ENCODE peak calls at places on chromosomes 12 and 14, in ten cellular contexts. M is GM12891; C is ovary; E is cerebellar cortex; B is heart right ventricle; I is GM23338; N is stimulated activated CD8-positive, alpha-beta memory T cell treated with anti-CD3 and anti-CD28 coated beads, Interleukin-7, amount 100 ng/mL, for 4 hours; R is NCI-H2081; F is hypothalamus; U is naive thymus-derived CD4-positive, alpha-beta T cell. O is an unnamed sample.

GRCh38 chr14:67313153-67313552 is 46.5 kb downstream of the ATP6V1D start:
- DNase-seq in F (no peak), I (no peak), B (no peak), M (no peak), R (no peak), U (no peak), E (no peak), C (no peak), N (no peak), O (peak)

GRCh38 chr12:69987453-69988102 is 162.6 kb downstream of the MYRFL start:
- DNase-seq in M (no peak), N (no peak), F (no peak), B (no peak), E (no peak), I (no peak), R (no peak), U (no peak), C (no peak), O (no peak)

GRCh38 chr12:89880695-89881350 is 172.2 kb upstream of the ATP2B1 start:
- DNase-seq in I (no peak), E (no peak), R (no peak), F (no peak), C (no peak), M (peak), N (peak), B (no peak), U (peak), O (no peak)

GRCh38 chr12:107109726-107110518 is 16.6 kb upstream of the CRY1 start:
- DNase-seq in I (no peak), E (no peak), F (no peak), U (no peak), N (no peak), B (no peak), M (no peak), C (no peak), R (no peak), O (no peak)

GRCh38 chr14:100187247-100187833 is 27.9 kb upstream of the DEGS2 start:
- DNase-seq in M (no peak), E (no peak), U (no peak), I (no peak), B (no peak), R (no peak), F (no peak), C (no peak), N (no peak), O (no peak)

GRCh38 chr12:105014603-105015002 is 28.5 kb downstream of the NOPCHAP1 start:
- DNase-seq in U (no peak), B (no peak), E (no peak), F (no peak), R (no peak), C (no peak), M (no peak), N (no peak), I (no peak), O (no peak)

GRCh38 chr14:36655963-36656768 is 5.5 kb upstream of the PAX9 start:
- DNase-seq in E (peak), C (no peak), B (no peak), I (peak), U (no peak), F (no peak), N (no peak), M (no peak), R (no peak), O (peak)

GRCh38 chr12:122503147-122503751 is 2.5 kb upstream of the ZCCHC8 start:
- DNase-seq in R (no peak), N (no peak), U (no peak), B (no peak), I (no peak), E (no peak), C (no peak), M (no peak), F (no peak), O (no peak)

GRCh38 chr12:50620050-50620974 is 115.5 kb downstream of the DIP2B start:
- DNase-seq in E (no peak), B (no peak), I (peak), F (no peak), R (no peak), U (no peak), M (no peak), C (no peak), N (no peak), O (no peak)

GRCh38 chr12:92503977-92504966 is 198.5 kb upstream of the PLEKHG7 start:
- DNase-seq in R (peak), C (peak), U (no peak), N (no peak), M (no peak), F (no peak), I (no peak), B (peak), E (peak), O (no peak)

GRCh38 chr14:51354846-51355245 is 114.8 kb downstream of the TMX1 start:
- DNase-seq in M (no peak), F (no peak), I (no peak), N (no peak), E (no peak), R (no peak), U (no peak), C (no peak), B (no peak), O (no peak)

GRCh38 chr14:49900973-49901372 is 8.1 kb downstream of the ARF6 start:
- DNase-seq in M (no peak), U (no peak), E (no peak), R (no peak), F (no peak), B (no peak), N (no peak), I (no peak), C (no peak), O (no peak)

GRCh38 chr12:5177731-5178130 is 134.1 kb downstream of the KCNA5 start:
- DNase-seq in E (no peak), U (no peak), N (no peak), I (no peak), B (no peak), F (no peak), R (no peak), M (no peak), C (no peak), O (no peak)

GRCh38 chr12:62715086-62715786 is 219.7 kb downstream of the PPM1H start:
- DNase-seq in N (no peak), C (peak), E (peak), M (no peak), R (no peak), U (no peak), B (no peak), F (no peak), I (no peak), O (no peak)

GRCh38 chr12:66188584-66189475 is at the start of gene IRAK3:
- DNase-seq in F (no peak), R (peak), C (peak), U (peak), N (no peak), I (peak), B (peak), M (peak), E (no peak), O (peak)

GRCh38 chr14:103169954-103170353 is 46.7 kb downstream of the TNFAIP2 start:
- DNase-seq in B (no peak), E (no peak), R (no peak), M (no peak), N (no peak), C (no peak), F (no peak), U (no peak), I (no peak), O (no peak)

GRCh38 chr12:104896146-104896545 is 61.9 kb downstream of the SLC41A2 start:
- DNase-seq in U (no peak), F (no peak), I (no peak), B (no peak), R (no peak), M (no peak), C (no peak), N (no peak), E (no peak), O (peak)

GRCh38 chr14:24312736-24313507 is 1.6 kb downstream of the LTB4R start:
- DNase-seq in B (no peak), U (peak), I (no peak), C (no peak), F (no peak), E (no peak), R (no peak), N (no peak), M (no peak), O (no peak)

GRCh38 chr12:13454991-13455696 is 258.6 kb downstream of the EMP1 start:
- DNase-seq in M (no peak), F (no peak), U (no peak), B (no peak), R (no peak), C (no peak), E (no peak), N (no peak), I (no peak), O (no peak)

GRCh38 chr14:67457782-67458181 is 30.7 kb downstream of the TMEM229B start:
- DNase-seq in U (no peak), N (no peak), I (peak), R (no peak), E (peak), C (no peak), F (no peak), M (no peak), B (peak), O (no peak)

GRCh38 chr12:69534389-69534822 is 50.9 kb upstream of the CCT2 start:
- DNase-seq in M (no peak), C (peak), E (peak), B (no peak), F (peak), N (no peak), U (no peak), R (peak), I (peak), O (no peak)

GRCh38 chr12:113066806-113067400 is 10.4 kb downstream of the DTX1 start:
- DNase-seq in N (no peak), C (no peak), M (no peak), I (no peak), E (peak), F (no peak), R (no peak), B (no peak), U (no peak), O (no peak)

GRCh38 chr14:74655597-74656389 is 43.8 kb upstream of the LTBP2 start:
- DNase-seq in F (no peak), U (no peak), E (no peak), B (no peak), N (no peak), M (no peak), I (no peak), C (no peak), R (no peak), O (no peak)

GRCh38 chr14:90611501-90611900 is 204.7 kb downstream of the TTC7B start:
- DNase-seq in I (no peak), R (no peak), U (no peak), M (no peak), C (no peak), E (no peak), N (no peak), B (no peak), F (no peak), O (no peak)

GRCh38 chr14:74169906-74170305 is 69.3 kb upstream of the VSX2 start:
- DNase-seq in R (no peak), F (no peak), I (no peak), U (no peak), E (no peak), N (no peak), C (no peak), B (no peak), M (no peak), O (no peak)

GRCh38 chr12:103326190-103326589 is 169.6 kb downstream of the C12orf42 start:
- DNase-seq in R (peak), U (no peak), F (no peak), E (no peak), N (no peak), M (peak), I (peak), C (no peak), B (no peak), O (no peak)

GRCh38 chr14:74979029-74979428 is 23.6 kb upstream of the PGF start:
- DNase-seq in B (no peak), R (no peak), N (no peak), U (no peak), M (no peak), F (no peak), I (no peak), E (no peak), C (no peak), O (no peak)

GRCh38 chr14:79971330-79971729 is 240.0 kb downstream of the DIO2 start:
- DNase-seq in B (no peak), N (no peak), F (no peak), I (no peak), C (no peak), E (no peak), U (no peak), R (no peak), M (no peak), O (no peak)

GRCh38 chr12:30678221-30678620 is 17.4 kb downstream of the IPO8 start:
- DNase-seq in N (no peak), C (no peak), E (no peak), I (no peak), R (no peak), M (no peak), B (no peak), U (no peak), F (no peak), O (no peak)

GRCh38 chr14:20610002-20610765 is 19.0 kb upstream of the RNASE12 start:
- DNase-seq in C (peak), E (peak), R (peak), M (no peak), F (no peak), B (peak), U (peak), I (peak), N (peak), O (peak)

GRCh38 chr12:57740656-57741412 is 2.3 kb upstream of the AGAP2 start:
- DNase-seq in E (no peak), N (peak), I (no peak), R (no peak), U (peak), M (peak), B (no peak), C (no peak), F (no peak), O (peak)

GRCh38 chr14:24259282-24260025 is 3.5 kb downstream of the TGM1 start:
- DNase-seq in M (no peak), R (no peak), N (no peak), F (no peak), I (no peak), E (no peak), B (no peak), U (no peak), C (peak), O (no peak)

GRCh38 chr14:76181546-76181945 is 29.8 kb downstream of the GPATCH2L start:
- DNase-seq in E (no peak), C (no peak), I (peak), F (no peak), B (no peak), R (no peak), N (no peak), M (no peak), U (no peak), O (no peak)

GRCh38 chr12:79547044-79547734 is 143.6 kb downstream of the PAWR start:
- DNase-seq in R (no peak), I (peak), M (no peak), C (no peak), E (peak), F (no peak), N (no peak), U (no peak), B (no peak), O (no peak)

GRCh38 chr12:92185052-92185451 is 39.4 kb upstream of the BTG1 start:
- DNase-seq in I (no peak), R (no peak), U (peak), M (no peak), B (no peak), F (no peak), E (no peak), C (no peak), N (no peak), O (no peak)